ENCODE peak calls at places on chromosomes 5 and 9, in seven cellular contexts. One of them, this sample, is unnamed.

GRCh38 chr5:178208540-178209227 is 4.4 kb downstream of the HNRNPAB start:
- DNase-seq in hippocampal formation: no peak
- DNase-seq in NCI-H774: no peak
- DNase-seq in iris pigment epithelial cell: no peak
- DNase-seq in hypothalamus: no peak
- DNase-seq in activated CD8-positive, alpha-beta T cell treated with anti-CD3 and anti-CD28 coated beads for 36 hours: no peak
- DNase-seq in CD4-positive, CD25-positive, alpha-beta regulatory T cell: no peak
- DNase-seq in this sample: no peak

GRCh38 chr5:134240421-134240962 is 14.6 kb upstream of the PPP2CA start:
- DNase-seq in hypothalamus: peak
- DNase-seq in NCI-H774: peak
- DNase-seq in hippocampal formation: peak
- DNase-seq in CD4-positive, CD25-positive, alpha-beta regulatory T cell: no peak
- DNase-seq in activated CD8-positive, alpha-beta T cell treated with anti-CD3 and anti-CD28 coated beads for 36 hours: no peak
- DNase-seq in iris pigment epithelial cell: peak
- DNase-seq in this sample: no peak

GRCh38 chr5:141487131-141487530 is 1.8 kb upstream of the PCDHGC5 start:
- DNase-seq in hypothalamus: no peak
- DNase-seq in iris pigment epithelial cell: no peak
- DNase-seq in activated CD8-positive, alpha-beta T cell treated with anti-CD3 and anti-CD28 coated beads for 36 hours: no peak
- DNase-seq in CD4-positive, CD25-positive, alpha-beta regulatory T cell: no peak
- DNase-seq in NCI-H774: no peak
- DNase-seq in hippocampal formation: no peak
- DNase-seq in this sample: no peak

GRCh38 chr5:50325237-50325832 is 115.8 kb downstream of the EMB start:
- DNase-seq in hippocampal formation: no peak
- DNase-seq in iris pigment epithelial cell: peak
- DNase-seq in hypothalamus: no peak
- DNase-seq in NCI-H774: no peak
- DNase-seq in activated CD8-positive, alpha-beta T cell treated with anti-CD3 and anti-CD28 coated beads for 36 hours: no peak
- DNase-seq in CD4-positive, CD25-positive, alpha-beta regulatory T cell: peak
- DNase-seq in this sample: peak

GRCh38 chr5:40960027-40960426 is 50.7 kb downstream of the C7 start:
- DNase-seq in NCI-H774: no peak
- DNase-seq in hippocampal formation: no peak
- DNase-seq in activated CD8-positive, alpha-beta T cell treated with anti-CD3 and anti-CD28 coated beads for 36 hours: no peak
- DNase-seq in hypothalamus: no peak
- DNase-seq in iris pigment epithelial cell: no peak
- DNase-seq in CD4-positive, CD25-positive, alpha-beta regulatory T cell: no peak
- DNase-seq in this sample: no peak

GRCh38 chr5:163878490-163878889 is 373.1 kb downstream of the MAT2B start:
- DNase-seq in CD4-positive, CD25-positive, alpha-beta regulatory T cell: no peak
- DNase-seq in NCI-H774: no peak
- DNase-seq in iris pigment epithelial cell: no peak
- DNase-seq in hypothalamus: no peak
- DNase-seq in hippocampal formation: no peak
- DNase-seq in activated CD8-positive, alpha-beta T cell treated with anti-CD3 and anti-CD28 coated beads for 36 hours: no peak
- DNase-seq in this sample: no peak

GRCh38 chr5:135206862-135207261 is 172.8 kb upstream of the PITX1 start:
- DNase-seq in NCI-H774: no peak
- DNase-seq in hippocampal formation: no peak
- DNase-seq in hypothalamus: no peak
- DNase-seq in activated CD8-positive, alpha-beta T cell treated with anti-CD3 and anti-CD28 coated beads for 36 hours: no peak
- DNase-seq in CD4-positive, CD25-positive, alpha-beta regulatory T cell: no peak
- DNase-seq in iris pigment epithelial cell: no peak
- DNase-seq in this sample: no peak

GRCh38 chr9:69307446-69308216 is 17.4 kb upstream of the ENTREP1 start:
- DNase-seq in hippocampal formation: no peak
- DNase-seq in CD4-positive, CD25-positive, alpha-beta regulatory T cell: no peak
- DNase-seq in iris pigment epithelial cell: peak
- DNase-seq in NCI-H774: no peak
- DNase-seq in hypothalamus: no peak
- DNase-seq in activated CD8-positive, alpha-beta T cell treated with anti-CD3 and anti-CD28 coated beads for 36 hours: no peak
- DNase-seq in this sample: no peak

GRCh38 chr5:137365126-137365865 is 133.8 kb downstream of the SPOCK1 start:
- DNase-seq in NCI-H774: no peak
- DNase-seq in CD4-positive, CD25-positive, alpha-beta regulatory T cell: no peak
- DNase-seq in hypothalamus: no peak
- DNase-seq in iris pigment epithelial cell: no peak
- DNase-seq in hippocampal formation: no peak
- DNase-seq in activated CD8-positive, alpha-beta T cell treated with anti-CD3 and anti-CD28 coated beads for 36 hours: no peak
- DNase-seq in this sample: no peak

GRCh38 chr5:32990593-32991415 is 279.7 kb downstream of the NPR3 start:
- DNase-seq in activated CD8-positive, alpha-beta T cell treated with anti-CD3 and anti-CD28 coated beads for 36 hours: no peak
- DNase-seq in CD4-positive, CD25-positive, alpha-beta regulatory T cell: no peak
- DNase-seq in iris pigment epithelial cell: no peak
- DNase-seq in hypothalamus: no peak
- DNase-seq in NCI-H774: no peak
- DNase-seq in hippocampal formation: no peak
- DNase-seq in this sample: no peak

GRCh38 chr5:90479611-90480385 is 5.1 kb downstream of the POLR3G start:
- DNase-seq in hypothalamus: no peak
- DNase-seq in iris pigment epithelial cell: peak
- DNase-seq in activated CD8-positive, alpha-beta T cell treated with anti-CD3 and anti-CD28 coated beads for 36 hours: no peak
- DNase-seq in CD4-positive, CD25-positive, alpha-beta regulatory T cell: no peak
- DNase-seq in hippocampal formation: no peak
- DNase-seq in NCI-H774: no peak
- DNase-seq in this sample: no peak

GRCh38 chr9:124456341-124457078 is 6.3 kb downstream of the ADGRD2 start:
- DNase-seq in CD4-positive, CD25-positive, alpha-beta regulatory T cell: no peak
- DNase-seq in hippocampal formation: no peak
- DNase-seq in activated CD8-positive, alpha-beta T cell treated with anti-CD3 and anti-CD28 coated beads for 36 hours: no peak
- DNase-seq in hypothalamus: no peak
- DNase-seq in NCI-H774: no peak
- DNase-seq in iris pigment epithelial cell: no peak
- DNase-seq in this sample: no peak

GRCh38 chr5:60652206-60652605 is 47.8 kb downstream of the DEPDC1B start:
- DNase-seq in hypothalamus: no peak
- DNase-seq in iris pigment epithelial cell: peak
- DNase-seq in activated CD8-positive, alpha-beta T cell treated with anti-CD3 and anti-CD28 coated beads for 36 hours: no peak
- DNase-seq in NCI-H774: no peak
- DNase-seq in hippocampal formation: no peak
- DNase-seq in CD4-positive, CD25-positive, alpha-beta regulatory T cell: no peak
- DNase-seq in this sample: no peak

GRCh38 chr9:134224130-134224826 is 59.9 kb upstream of the RNU6ATAC start:
- DNase-seq in activated CD8-positive, alpha-beta T cell treated with anti-CD3 and anti-CD28 coated beads for 36 hours: no peak
- DNase-seq in CD4-positive, CD25-positive, alpha-beta regulatory T cell: no peak
- DNase-seq in NCI-H774: no peak
- DNase-seq in hippocampal formation: no peak
- DNase-seq in hypothalamus: no peak
- DNase-seq in iris pigment epithelial cell: no peak
- DNase-seq in this sample: no peak

GRCh38 chr9:2242778-2243395 is 227.7 kb downstream of the SMARCA2 start:
- DNase-seq in NCI-H774: peak
- DNase-seq in hippocampal formation: no peak
- DNase-seq in activated CD8-positive, alpha-beta T cell treated with anti-CD3 and anti-CD28 coated beads for 36 hours: peak
- DNase-seq in iris pigment epithelial cell: no peak
- DNase-seq in hypothalamus: no peak
- DNase-seq in CD4-positive, CD25-positive, alpha-beta regulatory T cell: no peak
- DNase-seq in this sample: no peak

GRCh38 chr9:35500130-35500748 is 10.3 kb downstream of the RUSC2 start:
- DNase-seq in activated CD8-positive, alpha-beta T cell treated with anti-CD3 and anti-CD28 coated beads for 36 hours: peak
- DNase-seq in hypothalamus: no peak
- DNase-seq in hippocampal formation: no peak
- DNase-seq in NCI-H774: no peak
- DNase-seq in CD4-positive, CD25-positive, alpha-beta regulatory T cell: no peak
- DNase-seq in iris pigment epithelial cell: peak
- DNase-seq in this sample: no peak

GRCh38 chr9:107488400-107489143 is 997 bp downstream of the KLF4 start:
- DNase-seq in hypothalamus: peak
- DNase-seq in iris pigment epithelial cell: peak
- DNase-seq in activated CD8-positive, alpha-beta T cell treated with anti-CD3 and anti-CD28 coated beads for 36 hours: peak
- DNase-seq in hippocampal formation: no peak
- DNase-seq in NCI-H774: no peak
- DNase-seq in CD4-positive, CD25-positive, alpha-beta regulatory T cell: no peak
- DNase-seq in this sample: peak

GRCh38 chr9:133135193-133135745 is 14.2 kb upstream of the RALGDS start:
- DNase-seq in CD4-positive, CD25-positive, alpha-beta regulatory T cell: no peak
- DNase-seq in NCI-H774: no peak
- DNase-seq in iris pigment epithelial cell: peak
- DNase-seq in hypothalamus: peak
- DNase-seq in hippocampal formation: peak
- DNase-seq in activated CD8-positive, alpha-beta T cell treated with anti-CD3 and anti-CD28 coated beads for 36 hours: peak
- DNase-seq in this sample: peak

GRCh38 chr5:1519631-1520141 is 4.1 kb downstream of the LPCAT1 start:
- DNase-seq in NCI-H774: no peak
- DNase-seq in iris pigment epithelial cell: no peak
- DNase-seq in hippocampal formation: no peak
- DNase-seq in CD4-positive, CD25-positive, alpha-beta regulatory T cell: no peak
- DNase-seq in hypothalamus: no peak
- DNase-seq in activated CD8-positive, alpha-beta T cell treated with anti-CD3 and anti-CD28 coated beads for 36 hours: no peak
- DNase-seq in this sample: no peak

GRCh38 chr9:13815001-13815400 is 498.9 kb downstream of the NFIB start:
- DNase-seq in activated CD8-positive, alpha-beta T cell treated with anti-CD3 and anti-CD28 coated beads for 36 hours: no peak
- DNase-seq in iris pigment epithelial cell: no peak
- DNase-seq in hippocampal formation: no peak
- DNase-seq in hypothalamus: no peak
- DNase-seq in NCI-H774: no peak
- DNase-seq in CD4-positive, CD25-positive, alpha-beta regulatory T cell: no peak
- DNase-seq in this sample: no peak

GRCh38 chr9:111926421-111926875 is 29.8 kb downstream of the UGCG start:
- DNase-seq in NCI-H774: no peak
- DNase-seq in iris pigment epithelial cell: peak
- DNase-seq in CD4-positive, CD25-positive, alpha-beta regulatory T cell: peak
- DNase-seq in hypothalamus: no peak
- DNase-seq in activated CD8-positive, alpha-beta T cell treated with anti-CD3 and anti-CD28 coated beads for 36 hours: peak
- DNase-seq in hippocampal formation: no peak
- DNase-seq in this sample: peak

GRCh38 chr5:113950186-113950585 is 411.7 kb upstream of the KCNN2 start:
- DNase-seq in hippocampal formation: no peak
- DNase-seq in NCI-H774: no peak
- DNase-seq in activated CD8-positive, alpha-beta T cell treated with anti-CD3 and anti-CD28 coated beads for 36 hours: no peak
- DNase-seq in CD4-positive, CD25-positive, alpha-beta regulatory T cell: no peak
- DNase-seq in iris pigment epithelial cell: no peak
- DNase-seq in hypothalamus: no peak
- DNase-seq in this sample: no peak